ENCODE peak calls at places on chromosomes 4 and X, in eight cellular contexts. B is cardiac fibroblast; X is fibroblast of lung; C is Peyer's patch; H is left lung; L is PC-3; Z is breast epithelium; P is CD4-positive, CD25-positive, alpha-beta regulatory T cell. V is an unnamed sample.

GRCh38 chr4:26936284-26937065 is 75.8 kb downstream of the STIM2 start:
- DNase-seq in B (peak), X (peak), C (peak), H (no peak), L (no peak), Z (no peak), P (no peak), V (no peak)

GRCh38 chr4:101200561-101200960 is 146.8 kb downstream of the PPP3CA start:
- DNase-seq in B (peak), X (peak), C (no peak), H (no peak), L (peak), Z (no peak), P (no peak), V (no peak)

GRCh38 chr4:87965501-87965975 is 10.0 kb upstream of the SPP1 start:
- DNase-seq in B (no peak), X (no peak), C (no peak), H (no peak), L (no peak), Z (no peak), P (no peak), V (no peak)

GRCh38 chrX:23883737-23884354 is 23.9 kb downstream of the APOO start:
- DNase-seq in B (peak), X (peak), C (no peak), H (no peak), L (peak), Z (no peak), P (no peak), V (no peak)

GRCh38 chr4:57640391-57641100 is 530.4 kb upstream of the IGFBP7 start:
- DNase-seq in B (no peak), X (no peak), C (no peak), H (no peak), L (no peak), Z (no peak), P (no peak), V (no peak)

GRCh38 chrX:129606918-129607317 is 47.8 kb downstream of the APLN start:
- DNase-seq in B (peak), X (peak), C (peak), H (no peak), L (peak), Z (peak), P (peak), V (no peak)

GRCh38 chrX:136259543-136259942 is 8.3 kb upstream of the MAP7D3 start:
- DNase-seq in B (peak), X (peak), C (no peak), H (no peak), L (no peak), Z (no peak), P (peak), V (no peak)

GRCh38 chrX:39309721-39310152 is 508.5 kb downstream of the MID1IP1 start:
- DNase-seq in B (peak), X (no peak), C (peak), H (no peak), L (no peak), Z (no peak), P (peak), V (peak)

GRCh38 chrX:107718156-107718621 is 57.4 kb downstream of the TSC22D3 start:
- DNase-seq in B (peak), X (peak), C (peak), H (peak), L (peak), Z (peak), P (peak), V (no peak)

GRCh38 chrX:50813843-50814661 is at the start of gene SHROOM4:
- DNase-seq in B (peak), X (peak), C (peak), H (peak), L (no peak), Z (peak), P (no peak), V (peak)
- H3K4me3 ChIP-seq in B (peak), X (peak), C (peak), H (peak), L (peak), Z (peak), P (no peak), V (peak)

GRCh38 chr4:24984602-24985532 is 45.9 kb downstream of the LGI2 start:
- DNase-seq in B (no peak), X (no peak), C (no peak), H (no peak), L (no peak), Z (no peak), P (no peak), V (no peak)

GRCh38 chr4:24978291-24979072 is 52.3 kb downstream of the LGI2 start:
- DNase-seq in B (no peak), X (no peak), C (no peak), H (no peak), L (no peak), Z (no peak), P (no peak), V (no peak)

GRCh38 chr4:24979554-24979953 is 51.2 kb downstream of the LGI2 start:
- DNase-seq in B (peak), X (no peak), C (peak), H (peak), L (peak), Z (no peak), P (no peak), V (peak)

GRCh38 chr4:24975505-24975904 is 55.2 kb downstream of the LGI2 start:
- DNase-seq in B (no peak), X (no peak), C (no peak), H (no peak), L (no peak), Z (no peak), P (no peak), V (no peak)

GRCh38 chr4:24980064-24980690 is 50.6 kb downstream of the LGI2 start:
- DNase-seq in B (peak), X (peak), C (peak), H (no peak), L (peak), Z (no peak), P (peak), V (no peak)
- H3K4me3 ChIP-seq in B (no peak), X (no peak), C (no peak), H (no peak), L (no peak), Z (peak), P (peak), V (peak)

GRCh38 chr4:6573986-6574746 is 823 bp upstream of the MAN2B2 start:
- DNase-seq in B (no peak), X (no peak), C (no peak), H (no peak), L (no peak), Z (no peak), P (no peak), V (no peak)
- H3K4me3 ChIP-seq in B (peak), X (peak), C (peak), H (peak), L (peak), Z (peak), P (peak), V (peak)

GRCh38 chr4:169008478-169008877 is 1.6 kb downstream of the CBR4 start:
- DNase-seq in B (no peak), X (no peak), C (no peak), H (no peak), L (no peak), Z (no peak), P (no peak), V (no peak)
- H3K4me3 ChIP-seq in B (no peak), X (no peak), C (no peak), H (no peak), L (peak), Z (peak), P (peak), V (peak)

V was measured in left ventricle myocardium inferior.